ENCODE peak calls at places on chromosomes 3 and 15, in seven cellular contexts. Y is endodermal cell; W is LHCN-M2; P is GM23248; C is anterior cingulate cortex; M is substantia nigra; T is activated CD8-positive, alpha-beta memory T cell treated with anti-CD3 and anti-CD28 coated beads, Interleukin-2, amount 50 U/mL, for 4 hours. Q is an unnamed sample.

GRCh38 chr3:115615451-115615850 is 7.9 kb upstream of the GAP43 start:
- DNase-seq in W (no peak), M (no peak), P (no peak), C (no peak), T (no peak), Y (peak), Q (no peak)

GRCh38 chr15:67501177-67501835 is 19.6 kb upstream of the C15orf61 start:
- DNase-seq in Y (no peak), W (peak), P (peak), M (no peak), C (no peak), T (no peak), Q (no peak)

GRCh38 chr3:133092676-133093075 is 54.5 kb downstream of the TMEM108 start:
- DNase-seq in M (no peak), P (no peak), Y (no peak), T (no peak), C (no peak), W (no peak), Q (no peak)

GRCh38 chr3:134362221-134362620 is 12.0 kb downstream of the AMOTL2 start:
- DNase-seq in P (no peak), C (no peak), W (no peak), T (peak), Y (peak), M (no peak), Q (no peak)

GRCh38 chr3:11331101-11331500 is 58.9 kb downstream of the ATG7 start:
- DNase-seq in W (peak), Y (no peak), P (peak), M (no peak), C (no peak), T (no peak), Q (no peak)

GRCh38 chr15:50452927-50453326 is 28.7 kb downstream of the USP8 start:
- DNase-seq in T (no peak), C (no peak), W (no peak), M (no peak), P (peak), Y (no peak), Q (no peak)

GRCh38 chr3:184710870-184711365 is 946 bp downstream of the MAGEF1 start:
- DNase-seq in W (peak), P (peak), Y (no peak), M (no peak), C (no peak), T (no peak), Q (no peak)

GRCh38 chr15:91942676-91943417 is 89.3 kb downstream of the SLCO3A1 start:
- DNase-seq in Y (no peak), M (no peak), W (no peak), T (no peak), C (no peak), P (peak), Q (peak)

GRCh38 chr3:143895805-143896204 is 47.5 kb upstream of the SLC9A9 start:
- DNase-seq in C (no peak), M (no peak), P (peak), Y (no peak), W (peak), T (no peak), Q (no peak)

GRCh38 chr15:57624730-57625129 is 33.0 kb downstream of the MYZAP start:
- DNase-seq in P (peak), W (no peak), C (no peak), Y (no peak), T (no peak), M (no peak), Q (no peak)

GRCh38 chr3:59245879-59246501 is 196.2 kb upstream of the CFAP20DC start:
- DNase-seq in M (no peak), T (no peak), C (no peak), Y (no peak), W (no peak), P (peak), Q (no peak)

GRCh38 chr3:67739851-67740250 is 85.4 kb upstream of the SUCLG2 start:
- DNase-seq in P (peak), T (no peak), M (no peak), W (peak), Y (no peak), C (no peak), Q (no peak)

GRCh38 chr3:16942955-16943354 is 58.2 kb downstream of the PLCL2 start:
- DNase-seq in P (no peak), M (no peak), W (no peak), C (no peak), Y (no peak), T (no peak), Q (no peak)

GRCh38 chr15:99451484-99451883 is 114.3 kb upstream of the MEF2A start:
- DNase-seq in Y (no peak), C (no peak), P (no peak), W (no peak), M (no peak), T (no peak), Q (no peak)

GRCh38 chr15:101068961-101069734 is 150.0 kb downstream of the LRRK1 start:
- DNase-seq in M (no peak), C (no peak), Y (peak), P (peak), T (no peak), W (no peak), Q (no peak)

GRCh38 chr15:49225572-49226281 is 55.7 kb downstream of the GALK2 start:
- DNase-seq in P (peak), C (no peak), T (no peak), M (no peak), Y (peak), W (peak), Q (no peak)

GRCh38 chr3:3739345-3740060 is 59.7 kb upstream of the LRRN1 start:
- DNase-seq in T (no peak), P (no peak), M (no peak), W (no peak), C (no peak), Y (no peak), Q (no peak)

GRCh38 chr3:106542101-106542769 is 673.4 kb upstream of the CBLB start:
- DNase-seq in W (peak), P (peak), C (no peak), T (no peak), Y (peak), M (no peak), Q (no peak)

GRCh38 chr15:34993413-34993812 is 5.3 kb upstream of the ZNF770 start:
- DNase-seq in W (no peak), T (no peak), C (no peak), M (no peak), Y (no peak), P (peak), Q (no peak)

GRCh38 chr3:29410200-29410599 is 129.3 kb downstream of the RBMS3 start:
- DNase-seq in Y (no peak), C (no peak), P (no peak), M (no peak), W (no peak), T (no peak), Q (no peak)

GRCh38 chr3:66276705-66277274 is 56.0 kb downstream of the SLC25A26 start:
- DNase-seq in C (peak), W (peak), M (peak), Y (peak), T (peak), P (peak), Q (no peak)

GRCh38 chr3:167350245-167350862 is 29.7 kb downstream of the ZBBX start:
- DNase-seq in Y (no peak), M (no peak), W (no peak), P (peak), C (no peak), T (no peak), Q (no peak)

GRCh38 chr3:152609891-152610290 is 225.0 kb upstream of the P2RY1 start:
- DNase-seq in W (no peak), P (no peak), T (no peak), M (no peak), Y (no peak), C (no peak), Q (no peak)

GRCh38 chr15:97027772-97028171 is 697.3 kb downstream of the NR2F2 start:
- DNase-seq in P (no peak), C (no peak), W (no peak), Y (no peak), M (no peak), T (no peak), Q (no peak)

GRCh38 chr3:114361391-114361790 is 67.6 kb downstream of the TIGIT start:
- DNase-seq in P (no peak), C (no peak), M (no peak), T (no peak), Y (no peak), W (no peak), Q (no peak)